ENCODE peak calls at places on chromosome 15, in five cellular contexts. B is Daoy; T is activated T-cell treated with anti-CD3 and anti-CD28 coated beads for 1 hour; A is HuH-7.5; G is activated CD4-positive, alpha-beta T cell treated with anti-CD3 and anti-CD28 coated beads, Interleukin-2, amount 50 U/mL, for 48 hours. U is an unnamed sample.

GRCh38 chr15:64503640-64504039 is 43.3 kb downstream of the ZNF609 start:
- DNase-seq in B (no peak), T (no peak), A (no peak), G (no peak), U (no peak)

GRCh38 chr15:101043911-101044624 is 124.9 kb downstream of the LRRK1 start:
- DNase-seq in B (no peak), T (no peak), A (no peak), G (no peak), U (no peak)

GRCh38 chr15:75720787-75721461 is 8.3 kb upstream of the CSPG4 start:
- DNase-seq in B (peak; percentile 87), T (no peak), A (no peak), G (peak; percentile 55), U (peak; percentile 33)

GRCh38 chr15:88450125-88450798 is 16.9 kb downstream of the MRPL46 start:
- DNase-seq in B (peak; percentile 47), T (peak; percentile 33), A (peak; percentile 65), G (peak; percentile 87), U (peak; percentile 55)

GRCh38 chr15:38069506-38069905 is 135.1 kb downstream of the TMCO5A start:
- DNase-seq in B (peak; percentile 75), T (no peak), A (no peak), G (no peak), U (no peak)

GRCh38 chr15:45333550-45333949 is 44.8 kb downstream of the GATM start:
- DNase-seq in B (peak; percentile 65), T (no peak), A (no peak), G (no peak), U (no peak)

GRCh38 chr15:27418729-27419128 is 447.7 kb downstream of the GABRG3 start:
- DNase-seq in B (no peak), T (no peak), A (no peak), G (no peak), U (no peak)

GRCh38 chr15:71559098-71559497 is 251.3 kb upstream of the NR2E3 start:
- DNase-seq in B (peak; percentile 51), T (no peak), A (no peak), G (no peak), U (no peak)

GRCh38 chr15:81117581-81117980 is 16.5 kb upstream of the CFAP161 start:
- DNase-seq in B (no peak), T (no peak), A (no peak), G (no peak), U (no peak)

GRCh38 chr15:92020765-92021164 is 167.3 kb downstream of the SLCO3A1 start:
- DNase-seq in B (no peak), T (no peak), A (no peak), G (no peak), U (no peak)

GRCh38 chr15:89841306-89841705 is 26.7 kb upstream of the ANPEP start:
- DNase-seq in B (no peak), T (no peak), A (no peak), G (no peak), U (no peak)

GRCh38 chr15:67820992-67821783 is 4.1 kb upstream of the SKOR1 start:
- DNase-seq in B (peak; percentile 63), T (no peak), A (peak; percentile 98), G (peak; percentile 41), U (no peak)

GRCh38 chr15:52415628-52416027 is 113.1 kb downstream of the MYO5A start:
- DNase-seq in B (no peak), T (no peak), A (no peak), G (no peak), U (no peak)

GRCh38 chr15:29593629-29594028 is 228.6 kb downstream of the TJP1 start:
- DNase-seq in B (no peak), T (no peak), A (no peak), G (no peak), U (no peak)

GRCh38 chr15:74854453-74854852 is 11.5 kb upstream of the ULK3 start:
- DNase-seq in B (no peak), T (no peak), A (no peak), G (no peak), U (no peak)

GRCh38 chr15:31364301-31365031 is 37.8 kb downstream of the KLF13 start:
- DNase-seq in B (no peak), T (no peak), A (no peak), G (no peak), U (peak; percentile 39)

GRCh38 chr15:84647726-84648125 is 6.4 kb downstream of the WDR73 start:
- DNase-seq in B (no peak), T (no peak), A (no peak), G (no peak), U (no peak)

GRCh38 chr15:69941931-69942471 is 155.7 kb downstream of the TLE3 start:
- DNase-seq in B (no peak), T (no peak), A (no peak), G (no peak), U (no peak)

GRCh38 chr15:74891469-74891868 is 1.6 kb downstream of the MPI start:
- DNase-seq in B (no peak), T (no peak), A (no peak), G (no peak), U (no peak)

GRCh38 chr15:58852347-58852746 is 81.1 kb downstream of the SLTM start:
- DNase-seq in B (no peak), T (no peak), A (no peak), G (no peak), U (no peak)

GRCh38 chr15:28103402-28103801 is 4.3 kb upstream of the OCA2 start:
- DNase-seq in B (no peak), T (no peak), A (no peak), G (no peak), U (no peak)

GRCh38 chr15:63452552-63453136 is 51.7 kb upstream of the USP3 start:
- DNase-seq in B (no peak), T (no peak), A (no peak), G (no peak), U (no peak)

GRCh38 chr15:80525853-80526252 is 121.7 kb downstream of the ARNT2 start:
- DNase-seq in B (no peak), T (no peak), A (no peak), G (no peak), U (no peak)

GRCh38 chr15:58522391-58522790 is 90.6 kb downstream of the LIPC start:
- DNase-seq in B (no peak), T (no peak), A (no peak), G (no peak), U (no peak)

GRCh38 chr15:39934415-39935044 is 615 bp downstream of the EIF2AK4 start:
- DNase-seq in B (peak; percentile 21), T (no peak), A (no peak), G (peak; percentile 13), U (peak; percentile 6)

GRCh38 chr15:40115670-40116093 is 7.0 kb upstream of the BMF start:
- DNase-seq in B (peak; percentile 44), T (peak; percentile 23), A (peak; percentile 68), G (peak; percentile 52), U (peak; percentile 47)

GRCh38 chr15:62164500-62165028 is 521 bp downstream of the C2CD4B start:
- DNase-seq in B (peak; percentile 22), T (no peak), A (no peak), G (peak; percentile 18), U (peak; percentile 7)

GRCh38 chr15:45829336-45830153 is 194.7 kb downstream of the SQOR start:
- DNase-seq in B (no peak), T (no peak), A (no peak), G (no peak), U (no peak)

GRCh38 chr15:91422704-91423254 is 322.7 kb downstream of the SV2B start:
- DNase-seq in B (no peak), T (no peak), A (no peak), G (no peak), U (no peak)

GRCh38 chr15:52466134-52466701 is 62.5 kb downstream of the MYO5A start:
- DNase-seq in B (no peak), T (no peak), A (no peak), G (peak; percentile 59), U (peak; percentile 75)

GRCh38 chr15:46607103-46607502 is 972.3 kb downstream of the SQOR start:
- DNase-seq in B (no peak), T (no peak), A (no peak), G (no peak), U (no peak)

GRCh38 chr15:65305776-65306175 is 1.3 kb downstream of the RNU5B-1 start:
- DNase-seq in B (peak; percentile 67), T (no peak), A (no peak), G (no peak), U (peak; percentile 9)

GRCh38 chr15:78396976-78397375 is 41.0 kb upstream of the IREB2 start:
- DNase-seq in B (no peak), T (no peak), A (no peak), G (no peak), U (no peak)